ENCODE peak calls at places on chromosome 2, in four cellular contexts. Z, S, G and M are unnamed samples.

GRCh38 chr2:109470121-109470921 is 143.4 kb downstream of the SEPTIN10 start:
- DNase-seq in Z (no peak), S (no peak), G (no peak), M (no peak)

GRCh38 chr2:20217041-20217970 is 7.6 kb downstream of the SDC1 start:
- DNase-seq in Z (no peak), S (no peak), G (no peak), M (no peak)

GRCh38 chr2:80579756-80580155 is 275.2 kb upstream of the LRRTM1 start:
- DNase-seq in Z (no peak), S (no peak), G (no peak), M (no peak)

GRCh38 chr2:20428717-20429490 is 18.0 kb upstream of the RHOB start:
- DNase-seq in Z (no peak), S (no peak), G (no peak), M (no peak)

GRCh38 chr2:188978291-188979081 is 4.3 kb downstream of the COL3A1 start:
- DNase-seq in Z (no peak), S (no peak), G (no peak), M (no peak)

GRCh38 chr2:20103514-20103913 is 52.1 kb upstream of the LAPTM4A start:
- DNase-seq in Z (no peak), S (no peak), G (no peak), M (no peak)

GRCh38 chr2:96091141-96091710 is 25.1 kb downstream of the ADRA2B start:
- DNase-seq in Z (peak), S (peak), G (no peak), M (no peak)

GRCh38 chr2:237593596-237594310 is 3.2 kb upstream of the RAB17 start:
- DNase-seq in Z (no peak), S (no peak), G (no peak), M (no peak)

GRCh38 chr2:79511320-79511951 is 1.4 kb upstream of the CTNNA2 start:
- DNase-seq in Z (peak), S (peak), G (peak), M (no peak)

GRCh38 chr2:71313016-71313766 is 18.4 kb upstream of the ZNF638 start:
- DNase-seq in Z (no peak), S (no peak), G (no peak), M (no peak)

DNA sequence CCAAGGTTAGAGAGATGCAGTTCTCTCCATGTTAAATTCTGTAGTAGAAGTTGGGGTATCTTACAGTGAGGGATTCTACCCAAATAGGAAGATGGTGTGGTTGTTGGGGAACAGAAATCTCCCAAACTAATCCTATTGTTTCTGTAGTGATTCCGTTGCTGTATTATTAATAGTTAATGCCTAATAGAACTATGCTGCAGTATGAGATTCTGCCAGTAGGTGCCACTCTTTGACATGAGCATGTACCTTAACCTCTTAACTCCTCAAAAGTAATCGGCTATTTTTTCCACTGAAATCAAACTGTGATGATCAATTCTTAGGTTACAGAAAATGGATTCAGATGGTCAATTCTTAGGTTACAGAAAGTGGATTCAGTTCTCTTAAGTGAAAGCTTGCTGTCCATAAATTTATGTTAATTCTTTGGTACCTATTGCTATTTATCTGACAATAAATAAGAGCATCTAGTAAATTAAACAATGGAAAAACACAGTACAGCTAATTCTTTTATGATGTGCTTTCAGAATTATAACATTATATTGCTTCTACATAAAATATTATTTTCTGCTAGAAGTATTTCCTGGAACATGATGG is 97.9 kb upstream of the DLX2 start:
- DNase-seq in Z (peak), S (peak), G (peak), M (no peak)
- TF ChIP-seq TEAD4 in Z (no peak), S (no peak), G (no peak), M (no peak)

GRCh38 chr2:223956267-223956666 is 996 bp upstream of the MRPL44 start:
- DNase-seq in Z (no peak), S (no peak), G (no peak), M (no peak)
- TF ChIP-seq TEAD4 in Z (no peak), S (no peak), G (no peak), M (no peak)

GRCh38 chr2:138615257-138615656 is 113.7 kb downstream of the SPOPL start:
- DNase-seq in Z (no peak), S (no peak), G (no peak), M (no peak)
- TF ChIP-seq TEAD4 in Z (no peak), S (no peak), G (no peak), M (no peak)

GRCh38 chr2:242011516-242011915 is 142.0 kb downstream of the RTP5 start:
- DNase-seq in Z (no peak), S (no peak), G (no peak), M (no peak)

GRCh38 chr2:242012956-242013764 is 143.6 kb downstream of the RTP5 start:
- DNase-seq in Z (no peak), S (no peak), G (no peak), M (no peak)

GRCh38 chr2:242011991-242012764 is 142.6 kb downstream of the RTP5 start:
- DNase-seq in Z (no peak), S (no peak), G (no peak), M (no peak)

GRCh38 chr2:242013771-242014170 is 144.2 kb downstream of the RTP5 start:
- DNase-seq in Z (no peak), S (no peak), G (no peak), M (no peak)

DNA sequence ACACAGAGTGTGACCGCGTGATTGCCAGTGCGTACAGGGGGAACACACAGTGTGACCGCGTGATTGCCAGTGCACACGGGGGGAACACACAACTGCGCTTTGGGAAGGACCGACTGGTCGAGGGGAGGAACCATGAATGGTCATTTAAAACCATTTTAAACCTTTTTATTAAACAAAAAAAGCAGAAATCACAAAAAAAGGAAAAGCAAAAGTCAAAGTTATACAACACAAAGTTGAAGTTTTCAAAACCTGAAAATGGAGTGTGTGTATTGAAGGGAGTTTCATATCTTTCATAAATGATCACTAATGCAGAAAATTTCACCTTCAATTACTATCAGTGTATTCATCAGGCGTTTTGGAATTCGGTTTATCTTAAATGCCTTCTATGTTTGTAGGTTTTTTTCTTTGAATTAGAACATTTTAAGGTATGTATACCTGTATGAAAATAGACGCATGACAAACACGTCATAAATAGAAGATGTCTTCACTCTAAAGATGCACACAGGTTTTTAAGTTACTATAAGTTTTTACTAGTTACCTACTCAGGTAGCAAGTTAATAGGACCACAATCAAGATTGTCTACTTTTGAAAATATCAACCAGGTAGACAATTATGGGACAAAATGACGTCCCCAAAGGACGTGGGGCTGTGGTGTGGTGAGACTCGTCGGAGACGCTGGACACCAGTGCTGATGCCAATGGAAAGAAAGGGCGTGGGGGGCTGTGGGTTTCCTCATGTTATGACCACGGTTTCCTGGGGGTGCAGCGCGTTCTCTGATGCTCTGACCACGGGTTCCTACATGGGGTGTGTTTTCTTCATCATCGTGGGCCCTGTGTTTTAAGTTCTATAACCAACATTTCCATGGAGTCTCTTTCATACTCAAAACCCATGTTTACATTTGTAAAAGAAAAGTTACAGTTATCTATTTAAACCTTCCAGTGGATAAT is 141.3 kb downstream of the RTP5 start:
- DNase-seq in Z (no peak), S (no peak), G (peak), M (peak)
- TF ChIP-seq TEAD4 in Z (no peak), S (no peak), G (no peak), M (no peak)

GRCh38 chr2:175729049-175729706 is 272.9 kb downstream of the LNPK start:
- DNase-seq in Z (no peak), S (no peak), G (no peak), M (no peak)

GRCh38 chr2:175730025-175730424 is 272.0 kb downstream of the LNPK start:
- DNase-seq in Z (no peak), S (no peak), G (no peak), M (no peak)

DNA sequence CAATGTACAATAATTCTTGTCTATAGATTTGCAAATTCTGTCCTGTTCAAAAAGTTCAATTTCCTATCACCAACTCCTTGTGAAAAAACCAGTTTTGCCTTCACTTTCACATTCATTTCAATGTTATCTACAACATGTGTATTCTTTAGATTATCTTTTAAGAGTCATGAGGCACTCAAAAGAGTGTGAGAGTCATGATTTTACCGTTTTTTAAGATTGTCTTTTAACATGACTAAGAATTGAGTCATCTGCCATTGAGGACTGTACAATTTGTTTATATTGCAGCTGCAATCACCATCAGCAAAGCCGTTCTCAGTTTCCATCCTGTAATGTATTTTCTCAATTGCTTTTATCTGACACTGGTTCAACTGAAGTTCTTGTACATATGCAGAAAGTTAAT is 275.9 kb downstream of the LNPK start:
- DNase-seq in Z (no peak), S (no peak), G (no peak), M (no peak)
- TF ChIP-seq TEAD4 in Z (no peak), S (no peak), G (peak), M (no peak)

DNA sequence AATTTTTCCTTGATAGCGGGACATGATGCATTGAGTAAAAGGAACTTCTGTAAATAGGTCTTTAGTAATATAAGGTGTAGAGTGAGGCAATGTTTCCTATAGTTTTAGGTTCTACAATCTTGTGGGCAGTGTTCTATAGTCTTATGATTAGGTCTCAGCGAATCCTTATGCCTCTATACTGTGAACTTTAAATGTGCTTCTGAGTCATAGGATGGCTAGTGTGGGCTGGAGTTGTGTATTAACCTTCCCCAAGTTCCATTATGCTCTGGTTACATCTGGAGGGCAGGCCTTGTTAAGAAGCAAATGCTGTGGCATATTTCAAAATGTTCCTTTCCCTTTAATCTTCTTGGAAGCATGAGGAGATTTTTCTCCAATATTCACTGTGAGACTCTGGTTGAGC is 73.5 kb downstream of the ROCK2 start:
- DNase-seq in Z (no peak), S (no peak), G (no peak), M (no peak)
- TF ChIP-seq TEAD4 in Z (no peak), S (no peak), G (no peak), M (no peak)

GRCh38 chr2:120592084-120592483 is 143.6 kb upstream of the GLI2 start:
- DNase-seq in Z (no peak), S (no peak), G (no peak), M (no peak)

GRCh38 chr2:120589782-120590608 is 145.7 kb upstream of the GLI2 start:
- DNase-seq in Z (no peak), S (no peak), G (no peak), M (no peak)

GRCh38 chr2:120591572-120591971 is 144.1 kb upstream of the GLI2 start:
- DNase-seq in Z (no peak), S (no peak), G (no peak), M (no peak)

GRCh38 chr2:120587997-120588336 is 147.7 kb upstream of the GLI2 start:
- DNase-seq in Z (no peak), S (no peak), G (no peak), M (no peak)

DNA sequence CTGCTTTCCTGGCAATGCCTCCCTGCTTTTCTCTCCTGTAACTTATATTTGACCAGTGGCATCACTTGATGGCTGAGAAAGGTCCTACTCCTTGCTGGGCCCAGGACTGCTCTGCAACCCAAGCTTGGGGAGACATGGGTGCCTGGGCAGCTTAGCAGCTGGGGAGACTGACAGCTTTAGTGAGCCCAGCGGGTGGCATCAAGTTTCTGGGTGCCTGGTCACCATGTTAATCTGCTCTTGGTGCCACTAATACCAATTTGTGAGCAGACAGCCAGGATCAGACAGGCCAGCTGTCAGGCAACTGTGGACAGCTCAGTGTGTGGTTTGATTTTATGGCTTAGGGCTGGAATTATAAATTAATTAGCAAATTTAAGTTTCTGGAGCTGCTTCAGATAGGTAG is 144.8 kb upstream of the GLI2 start:
- DNase-seq in Z (no peak), S (no peak), G (no peak), M (no peak)
- TF ChIP-seq TEAD4 in Z (no peak), S (no peak), G (no peak), M (no peak)